ENCODE peak calls at places on chromosomes 1 and 21, in four cellular contexts. One of them, this sample, is unnamed.

GRCh38 chr1:43238104-43238503 is 31.7 kb upstream of the TMEM125 start:
- DNase-seq in fibroblast of pulmonary artery: peak
- DNase-seq in glutamatergic neuron: peak
- DNase-seq in astrocyte of the spinal cord: peak
- DNase-seq in this sample: peak

GRCh38 chr1:84156210-84156621 is 12.1 kb downstream of the PRKACB start:
- DNase-seq in fibroblast of pulmonary artery: peak
- DNase-seq in glutamatergic neuron: no peak
- DNase-seq in astrocyte of the spinal cord: peak
- DNase-seq in this sample: no peak

GRCh38 chr1:184242507-184242943 is 144.3 kb upstream of the C1orf21 start:
- DNase-seq in fibroblast of pulmonary artery: peak
- DNase-seq in glutamatergic neuron: no peak
- DNase-seq in astrocyte of the spinal cord: peak
- DNase-seq in this sample: no peak

GRCh38 chr1:46784666-46785065 is 14.2 kb upstream of the CYP4B1 start:
- DNase-seq in fibroblast of pulmonary artery: no peak
- DNase-seq in glutamatergic neuron: no peak
- DNase-seq in astrocyte of the spinal cord: no peak
- DNase-seq in this sample: no peak

GRCh38 chr21:44377201-44377921 is 23.9 kb downstream of the TRPM2 start:
- DNase-seq in fibroblast of pulmonary artery: no peak
- DNase-seq in glutamatergic neuron: no peak
- DNase-seq in astrocyte of the spinal cord: no peak
- DNase-seq in this sample: no peak

GRCh38 chr1:236120725-236121153 is 21.6 kb upstream of the GPR137B start:
- DNase-seq in fibroblast of pulmonary artery: no peak
- DNase-seq in glutamatergic neuron: no peak
- DNase-seq in astrocyte of the spinal cord: no peak
- DNase-seq in this sample: no peak

GRCh38 chr21:46457801-46458314 is 833 bp upstream of the DIP2A start:
- DNase-seq in fibroblast of pulmonary artery: peak
- DNase-seq in glutamatergic neuron: peak
- DNase-seq in astrocyte of the spinal cord: peak
- DNase-seq in this sample: no peak

GRCh38 chr1:32917521-32917920 is 16.3 kb upstream of the TMEM54 start:
- DNase-seq in fibroblast of pulmonary artery: no peak
- DNase-seq in glutamatergic neuron: no peak
- DNase-seq in astrocyte of the spinal cord: no peak
- DNase-seq in this sample: no peak

GRCh38 chr21:28821276-28822063 is 171.2 kb downstream of the LTN1 start:
- DNase-seq in fibroblast of pulmonary artery: no peak
- DNase-seq in glutamatergic neuron: no peak
- DNase-seq in astrocyte of the spinal cord: no peak
- DNase-seq in this sample: no peak

GRCh38 chr1:24775901-24776300 is 30.7 kb downstream of the CLIC4 start:
- DNase-seq in fibroblast of pulmonary artery: no peak
- DNase-seq in glutamatergic neuron: no peak
- DNase-seq in astrocyte of the spinal cord: no peak
- DNase-seq in this sample: no peak

GRCh38 chr1:172948457-172948856 is 102.3 kb downstream of the TNFSF18 start:
- DNase-seq in fibroblast of pulmonary artery: peak
- DNase-seq in glutamatergic neuron: no peak
- DNase-seq in astrocyte of the spinal cord: peak
- DNase-seq in this sample: no peak

GRCh38 chr21:34126269-34126668 is 52.9 kb downstream of the MRPS6 start:
- DNase-seq in fibroblast of pulmonary artery: no peak
- DNase-seq in glutamatergic neuron: no peak
- DNase-seq in astrocyte of the spinal cord: peak
- DNase-seq in this sample: no peak

GRCh38 chr1:68904472-68904871 is 407.6 kb upstream of the DEPDC1 start:
- DNase-seq in fibroblast of pulmonary artery: peak
- DNase-seq in glutamatergic neuron: no peak
- DNase-seq in astrocyte of the spinal cord: peak
- DNase-seq in this sample: no peak

DNA sequence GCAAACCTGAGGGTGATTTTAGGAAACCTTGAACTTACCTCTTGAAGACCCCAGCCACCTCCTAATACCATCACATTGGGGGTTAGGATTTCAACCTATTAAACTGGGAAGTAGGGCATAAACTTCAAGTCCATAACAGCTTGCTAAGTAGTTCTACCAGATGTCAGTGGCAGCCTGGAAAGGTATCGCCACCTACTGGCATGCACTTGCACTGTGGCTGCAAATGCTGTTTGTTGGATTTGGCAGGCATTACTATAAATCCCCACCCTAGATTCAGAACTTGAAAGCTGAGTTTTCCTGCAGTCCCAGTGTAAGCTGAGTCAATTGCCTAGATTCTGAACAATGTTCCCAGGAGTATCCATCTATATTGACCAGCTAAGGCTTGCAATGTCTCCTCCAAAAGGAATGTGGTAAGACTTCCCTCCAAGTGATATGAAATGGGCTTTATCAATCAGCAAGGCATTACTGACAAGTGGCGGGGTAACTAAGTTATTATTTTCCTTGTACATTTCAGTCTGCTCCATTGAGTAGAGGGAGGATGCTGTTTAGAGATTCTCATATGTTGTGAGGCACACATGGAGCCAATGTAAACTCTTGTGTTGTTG is 474.5 kb downstream of the PTPRC start:
- DNase-seq in fibroblast of pulmonary artery: peak
- DNase-seq in glutamatergic neuron: peak
- DNase-seq in astrocyte of the spinal cord: peak
- DNase-seq in this sample: peak
- TF ChIP-seq CTCF in fibroblast of pulmonary artery: peak
- TF ChIP-seq CTCF in glutamatergic neuron: peak
- TF ChIP-seq CTCF in astrocyte of the spinal cord: peak
- TF ChIP-seq CTCF in this sample: peak

GRCh38 chr1:21779613-21780521 is 3.1 kb downstream of the USP48 start:
- DNase-seq in fibroblast of pulmonary artery: peak
- DNase-seq in glutamatergic neuron: no peak
- DNase-seq in astrocyte of the spinal cord: no peak
- DNase-seq in this sample: no peak

GRCh38 chr1:21782868-21783678 is at the start of gene USP48:
- DNase-seq in fibroblast of pulmonary artery: peak
- DNase-seq in glutamatergic neuron: peak
- DNase-seq in astrocyte of the spinal cord: peak
- DNase-seq in this sample: peak

GRCh38 chr1:21778405-21778727 is 4.6 kb downstream of the USP48 start:
- DNase-seq in fibroblast of pulmonary artery: no peak
- DNase-seq in glutamatergic neuron: no peak
- DNase-seq in astrocyte of the spinal cord: no peak
- DNase-seq in this sample: no peak

GRCh38 chr1:21783679-21784603 is 992 bp upstream of the USP48 start:
- DNase-seq in fibroblast of pulmonary artery: peak
- DNase-seq in glutamatergic neuron: peak
- DNase-seq in astrocyte of the spinal cord: peak
- DNase-seq in this sample: peak

DNA sequence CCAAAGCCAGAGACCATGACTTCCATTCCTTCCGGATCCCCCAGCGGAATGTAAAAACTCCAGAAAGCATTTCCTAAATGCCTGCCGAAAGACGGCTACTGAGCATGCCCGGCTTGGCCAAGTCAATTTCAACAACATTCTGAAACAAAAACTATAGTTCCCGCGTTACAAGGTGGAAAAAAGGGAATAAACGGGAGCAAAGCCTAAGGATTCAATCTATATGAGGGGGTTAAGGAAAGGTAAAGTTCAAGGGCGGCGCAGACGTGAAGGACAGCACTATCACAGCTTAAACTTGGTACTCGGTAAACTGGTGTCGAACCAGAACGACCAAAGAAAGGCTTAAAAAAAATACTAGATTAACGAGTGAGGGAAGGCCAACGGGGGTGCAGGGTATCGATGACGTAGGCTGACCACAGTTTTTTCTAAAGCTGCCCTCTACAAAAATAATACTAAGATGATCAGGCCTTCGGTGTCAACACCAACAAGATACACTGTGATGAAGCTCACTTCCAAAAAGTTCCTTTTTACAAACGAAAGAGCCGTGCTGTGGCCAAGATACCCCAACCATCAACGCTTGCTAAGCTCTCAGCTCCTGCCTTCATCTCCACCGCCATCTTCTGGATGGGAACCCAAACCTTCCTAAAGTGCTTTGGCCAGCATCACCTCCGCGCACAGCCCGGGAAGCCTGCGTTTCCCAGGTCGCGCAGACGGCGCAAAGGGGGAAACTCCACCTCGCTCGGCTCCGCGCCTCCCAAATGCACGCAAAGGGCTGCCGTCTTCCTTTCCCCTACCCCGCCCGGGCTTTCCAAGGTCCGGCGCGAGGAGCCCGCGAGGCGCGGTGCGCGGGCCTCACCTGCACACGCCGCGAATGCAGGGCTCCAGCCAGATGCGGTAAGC is 730 bp downstream of the USP48 start:
- DNase-seq in fibroblast of pulmonary artery: peak
- DNase-seq in glutamatergic neuron: no peak
- DNase-seq in astrocyte of the spinal cord: peak
- DNase-seq in this sample: peak
- TF ChIP-seq CTCF in fibroblast of pulmonary artery: peak
- TF ChIP-seq CTCF in glutamatergic neuron: no peak
- TF ChIP-seq CTCF in astrocyte of the spinal cord: peak
- TF ChIP-seq CTCF in this sample: no peak

DNA sequence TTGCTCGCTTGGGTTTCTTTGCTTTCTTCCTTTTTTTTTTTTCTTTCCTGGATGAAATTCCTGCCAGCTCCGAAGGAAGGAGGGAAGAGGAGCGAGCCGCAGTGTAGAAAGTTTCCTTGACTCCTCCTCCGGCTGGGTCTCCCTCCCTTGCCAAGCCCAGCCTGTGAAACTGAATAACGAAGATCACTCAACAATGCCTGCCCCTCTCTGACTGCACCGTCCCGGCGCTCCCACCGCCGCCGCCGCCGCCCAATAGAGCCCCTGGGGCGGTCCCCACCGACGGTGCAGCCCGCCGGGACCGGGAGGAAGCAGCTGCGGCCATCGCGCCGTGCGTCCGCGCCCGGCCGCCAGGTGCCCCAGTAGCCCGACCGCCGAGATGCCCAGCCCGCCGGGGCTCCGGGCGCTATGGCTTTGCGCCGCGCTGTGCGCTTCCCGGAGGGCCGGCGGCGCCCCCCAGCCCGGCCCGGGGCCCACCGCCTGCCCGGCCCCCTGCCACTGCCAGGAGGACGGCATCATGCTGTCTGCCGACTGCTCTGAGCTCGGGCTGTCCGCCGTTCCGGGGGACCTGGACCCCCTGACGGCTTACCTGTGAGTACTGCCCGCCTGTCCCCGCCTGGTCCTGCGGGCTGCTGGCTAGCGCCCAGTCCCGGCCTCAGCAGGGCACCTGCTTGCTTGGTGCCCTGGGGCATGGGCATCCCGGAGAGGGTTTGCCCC is at the start of gene LGR6:
- DNase-seq in fibroblast of pulmonary artery: no peak
- DNase-seq in glutamatergic neuron: no peak
- DNase-seq in astrocyte of the spinal cord: no peak
- DNase-seq in this sample: peak
- TF ChIP-seq CTCF in fibroblast of pulmonary artery: no peak
- TF ChIP-seq CTCF in glutamatergic neuron: no peak
- TF ChIP-seq CTCF in astrocyte of the spinal cord: no peak
- TF ChIP-seq CTCF in this sample: no peak

GRCh38 chr1:151908228-151908691 is 1.1 kb downstream of the THEM4 start:
- DNase-seq in fibroblast of pulmonary artery: peak
- DNase-seq in glutamatergic neuron: no peak
- DNase-seq in astrocyte of the spinal cord: no peak
- DNase-seq in this sample: no peak
- TF ChIP-seq CTCF in fibroblast of pulmonary artery: peak
- TF ChIP-seq CTCF in glutamatergic neuron: no peak
- TF ChIP-seq CTCF in astrocyte of the spinal cord: no peak
- TF ChIP-seq CTCF in this sample: no peak

DNA sequence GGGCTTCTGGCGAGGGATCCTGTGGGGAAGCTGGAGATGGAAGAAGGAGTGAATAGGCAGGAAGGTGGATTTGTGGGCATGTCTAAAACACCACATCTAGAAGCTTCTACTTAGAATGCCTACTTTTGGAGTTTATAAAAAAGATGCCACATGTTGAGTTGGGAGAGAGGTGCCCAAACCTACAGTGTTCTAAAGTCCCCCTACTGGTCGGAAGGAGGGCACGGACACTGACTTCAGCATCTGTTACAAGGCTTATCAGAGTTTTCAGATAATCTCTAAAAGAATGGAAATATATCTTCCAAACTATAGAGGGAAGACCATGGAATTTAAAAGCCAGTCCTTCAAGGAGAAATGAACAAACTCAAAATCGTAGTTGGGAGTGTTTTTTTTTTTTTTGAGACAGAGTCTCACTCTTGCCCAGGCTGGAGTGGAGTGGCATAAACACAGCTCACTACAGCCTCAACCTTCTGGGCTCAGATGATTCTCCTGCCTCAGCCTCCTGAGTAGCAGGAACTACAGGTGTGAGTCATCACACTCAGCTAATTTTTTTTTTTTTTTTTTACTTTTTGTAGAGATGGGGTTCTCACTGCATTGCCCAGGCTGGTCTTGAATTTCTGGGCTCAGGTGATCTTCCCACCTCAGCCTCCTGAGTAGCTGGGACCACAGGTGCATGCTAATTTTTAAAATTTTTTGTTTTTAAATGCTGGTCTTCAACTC is 14.8 kb downstream of the IBA57 start:
- DNase-seq in fibroblast of pulmonary artery: no peak
- DNase-seq in glutamatergic neuron: no peak
- DNase-seq in astrocyte of the spinal cord: no peak
- DNase-seq in this sample: no peak
- TF ChIP-seq CTCF in fibroblast of pulmonary artery: peak
- TF ChIP-seq CTCF in glutamatergic neuron: peak
- TF ChIP-seq CTCF in astrocyte of the spinal cord: peak
- TF ChIP-seq CTCF in this sample: no peak

GRCh38 chr1:31707711-31708110 is 3.9 kb upstream of the COL16A1 start:
- DNase-seq in fibroblast of pulmonary artery: peak
- DNase-seq in glutamatergic neuron: no peak
- DNase-seq in astrocyte of the spinal cord: peak
- DNase-seq in this sample: no peak
- TF ChIP-seq CTCF in fibroblast of pulmonary artery: peak
- TF ChIP-seq CTCF in glutamatergic neuron: no peak
- TF ChIP-seq CTCF in astrocyte of the spinal cord: peak
- TF ChIP-seq CTCF in this sample: no peak

DNA sequence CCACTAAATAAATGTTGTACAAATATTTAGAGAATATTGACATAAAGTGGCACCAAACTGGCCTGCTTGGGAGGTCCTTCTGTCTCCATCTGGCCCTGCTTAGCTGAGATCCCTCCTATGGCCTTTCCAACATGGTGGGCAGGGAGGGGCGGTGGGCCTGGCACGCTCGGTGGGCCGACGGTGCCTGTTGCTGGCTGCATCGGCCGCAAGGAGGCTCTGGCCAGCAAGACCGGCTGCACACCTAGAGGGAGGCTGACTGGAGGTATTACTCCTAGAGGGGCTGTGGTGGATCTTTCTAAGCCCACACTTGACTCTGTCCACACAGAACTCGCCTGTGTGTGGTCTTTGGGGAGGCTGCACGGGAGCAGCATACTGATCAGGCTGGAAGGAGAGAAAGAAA is 41.7 kb upstream of the ZC3H12A start:
- DNase-seq in fibroblast of pulmonary artery: no peak
- DNase-seq in glutamatergic neuron: no peak
- DNase-seq in astrocyte of the spinal cord: no peak
- DNase-seq in this sample: no peak
- TF ChIP-seq CTCF in fibroblast of pulmonary artery: no peak
- TF ChIP-seq CTCF in glutamatergic neuron: no peak
- TF ChIP-seq CTCF in astrocyte of the spinal cord: no peak
- TF ChIP-seq CTCF in this sample: no peak

This sample was measured in endothelial cell.